ENCODE peak calls at places on chromosomes 12 and 14, in four cellular contexts. One of them, this sample, is unnamed.

GRCh38 chr12:6229823-6230222 is 29.6 kb downstream of the CD9 start:
- DNase-seq in AG04450: peak; percentile 90
- DNase-seq in OCI-LY7: no peak
- DNase-seq in MM.1S: no peak
- DNase-seq in this sample: no peak

GRCh38 chr12:60100150-60100549 is 504.3 kb downstream of the SLC16A7 start:
- DNase-seq in MM.1S: no peak
- DNase-seq in AG04450: no peak
- DNase-seq in OCI-LY7: no peak
- DNase-seq in this sample: no peak

GRCh38 chr12:45587877-45588530 is 141.5 kb upstream of the ARID2 start:
- DNase-seq in OCI-LY7: no peak
- DNase-seq in AG04450: no peak
- DNase-seq in MM.1S: no peak
- DNase-seq in this sample: no peak

GRCh38 chr14:26427059-26427458 is 170.8 kb downstream of the NOVA1 start:
- DNase-seq in MM.1S: no peak
- DNase-seq in OCI-LY7: no peak
- DNase-seq in AG04450: no peak
- DNase-seq in this sample: no peak

GRCh38 chr12:52722680-52723079 is 19.4 kb upstream of the KRT77 start:
- DNase-seq in OCI-LY7: no peak
- DNase-seq in AG04450: no peak
- DNase-seq in MM.1S: no peak
- DNase-seq in this sample: no peak

GRCh38 chr14:76922599-76922998 is 96.4 kb downstream of the LRRC74A start:
- DNase-seq in AG04450: no peak
- DNase-seq in OCI-LY7: no peak
- DNase-seq in MM.1S: no peak
- DNase-seq in this sample: no peak

GRCh38 chr12:38386238-38386985 is 69.8 kb downstream of the ALG10B start:
- DNase-seq in OCI-LY7: no peak
- DNase-seq in AG04450: no peak
- DNase-seq in MM.1S: peak; percentile 51
- DNase-seq in this sample: no peak

GRCh38 chr12:132955094-132955932 is 793 bp downstream of the ZNF605 start:
- DNase-seq in MM.1S: no peak
- DNase-seq in AG04450: peak; percentile 20
- DNase-seq in OCI-LY7: peak; percentile 5
- DNase-seq in this sample: peak; percentile 52

GRCh38 chr12:71011261-71011660 is 90.7 kb upstream of the PTPRR start:
- DNase-seq in AG04450: no peak
- DNase-seq in OCI-LY7: no peak
- DNase-seq in MM.1S: no peak
- DNase-seq in this sample: no peak

GRCh38 chr14:68786491-68787234 is 6.2 kb downstream of the ZFP36L1 start:
- DNase-seq in OCI-LY7: no peak
- DNase-seq in MM.1S: no peak
- DNase-seq in AG04450: no peak
- DNase-seq in this sample: no peak

GRCh38 chr14:60786905-60787304 is 52.3 kb downstream of the MNAT1 start:
- DNase-seq in AG04450: no peak
- DNase-seq in OCI-LY7: no peak
- DNase-seq in MM.1S: no peak
- DNase-seq in this sample: no peak

GRCh38 chr12:30110970-30111586 is 327.3 kb upstream of the TMTC1 start:
- DNase-seq in OCI-LY7: no peak
- DNase-seq in AG04450: no peak
- DNase-seq in MM.1S: no peak
- DNase-seq in this sample: no peak

GRCh38 chr12:23949212-23950010 is at the start of gene SOX5:
- DNase-seq in AG04450: peak; percentile 33
- DNase-seq in OCI-LY7: no peak
- DNase-seq in MM.1S: peak; percentile 20
- DNase-seq in this sample: no peak

GRCh38 chr14:58796201-58796600 is 158.4 kb downstream of the DACT1 start:
- DNase-seq in AG04450: no peak
- DNase-seq in MM.1S: no peak
- DNase-seq in OCI-LY7: no peak
- DNase-seq in this sample: no peak

GRCh38 chr12:64236549-64236948 is 14.5 kb upstream of the KICS2 start:
- DNase-seq in AG04450: no peak
- DNase-seq in OCI-LY7: no peak
- DNase-seq in MM.1S: no peak
- DNase-seq in this sample: no peak

GRCh38 chr14:103008768-103009342 is 48.5 kb downstream of the CDC42BPB start:
- DNase-seq in OCI-LY7: no peak
- DNase-seq in AG04450: no peak
- DNase-seq in MM.1S: no peak
- DNase-seq in this sample: no peak

GRCh38 chr14:101961746-101962502 is 2.4 kb upstream of the DYNC1H1 start:
- DNase-seq in MM.1S: no peak
- DNase-seq in AG04450: no peak
- DNase-seq in OCI-LY7: no peak
- DNase-seq in this sample: no peak

GRCh38 chr14:101960225-101960624 is 4.1 kb upstream of the DYNC1H1 start:
- DNase-seq in AG04450: no peak
- DNase-seq in OCI-LY7: peak; percentile 60
- DNase-seq in MM.1S: peak; percentile 14
- DNase-seq in this sample: no peak

GRCh38 chr14:101962503-101962874 is 1.9 kb upstream of the DYNC1H1 start:
- DNase-seq in MM.1S: no peak
- DNase-seq in OCI-LY7: no peak
- DNase-seq in AG04450: peak; percentile 74
- DNase-seq in this sample: no peak

GRCh38 chr14:101963052-101963451 is 1.3 kb upstream of the DYNC1H1 start:
- DNase-seq in MM.1S: no peak
- DNase-seq in AG04450: no peak
- DNase-seq in OCI-LY7: no peak
- DNase-seq in this sample: no peak

DNA sequence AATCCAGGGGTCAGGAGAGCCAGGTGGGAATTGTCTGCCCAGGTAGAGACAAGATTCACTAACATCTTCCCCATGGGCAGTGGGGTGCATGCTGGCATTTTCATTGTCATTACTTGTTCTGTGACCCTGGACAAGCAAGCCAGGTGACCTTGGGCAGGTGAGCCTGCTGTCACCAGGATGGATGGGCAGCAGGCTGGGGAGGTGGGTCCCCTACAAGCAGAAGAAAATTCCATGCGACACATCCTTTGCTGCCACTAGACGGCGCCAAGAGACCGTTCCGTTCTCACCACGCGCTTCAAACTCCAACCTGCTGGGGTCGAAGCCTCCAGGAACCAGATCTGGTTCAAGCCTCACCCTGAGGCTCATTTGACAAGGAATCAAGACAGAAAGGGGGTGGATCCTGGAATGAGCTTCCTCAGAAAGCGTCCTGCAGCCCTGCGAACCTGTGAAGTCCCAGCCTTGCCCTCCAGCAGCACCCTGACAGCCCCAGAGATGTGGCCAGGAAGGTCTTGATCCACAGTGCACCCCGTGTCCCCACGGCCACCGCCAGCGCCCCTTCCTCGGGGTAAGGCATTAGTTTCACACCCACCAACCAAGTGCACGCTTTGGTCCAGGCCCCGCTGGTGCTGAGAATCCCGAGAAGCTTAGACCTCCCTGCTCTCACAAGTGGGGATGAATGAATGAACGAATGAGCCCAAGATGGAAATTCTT is 3.2 kb upstream of the DYNC1H1 start:
- DNase-seq in OCI-LY7: peak; percentile 89
- DNase-seq in AG04450: peak; percentile 50
- DNase-seq in MM.1S: peak; percentile 61
- DNase-seq in this sample: peak; percentile 78
- TF ChIP-seq CTCF in OCI-LY7: peak; percentile 90
- TF ChIP-seq CTCF in AG04450: peak; percentile 91
- TF ChIP-seq CTCF in MM.1S: peak; percentile 63
- TF ChIP-seq CTCF in this sample: peak; percentile 84

GRCh38 chr12:116540617-116541152 is 18.5 kb upstream of the MAP1LC3B2 start:
- DNase-seq in OCI-LY7: no peak
- DNase-seq in AG04450: no peak
- DNase-seq in MM.1S: no peak
- DNase-seq in this sample: no peak
- TF ChIP-seq CTCF in OCI-LY7: no peak
- TF ChIP-seq CTCF in AG04450: no peak
- TF ChIP-seq CTCF in MM.1S: no peak
- TF ChIP-seq CTCF in this sample: no peak

GRCh38 chr12:95134085-95134484 is 60.7 kb upstream of the NR2C1 start:
- DNase-seq in MM.1S: no peak
- DNase-seq in OCI-LY7: no peak
- DNase-seq in AG04450: no peak
- DNase-seq in this sample: no peak
- TF ChIP-seq CTCF in MM.1S: no peak
- TF ChIP-seq CTCF in OCI-LY7: no peak
- TF ChIP-seq CTCF in AG04450: no peak
- TF ChIP-seq CTCF in this sample: no peak

GRCh38 chr12:89475203-89475990 is 49.2 kb downstream of the GALNT4 start:
- DNase-seq in OCI-LY7: no peak
- DNase-seq in MM.1S: peak; percentile 75
- DNase-seq in AG04450: no peak
- DNase-seq in this sample: no peak

GRCh38 chr12:89476889-89477288 is 47.7 kb downstream of the GALNT4 start:
- DNase-seq in AG04450: no peak
- DNase-seq in MM.1S: no peak
- DNase-seq in OCI-LY7: no peak
- DNase-seq in this sample: no peak

GRCh38 chr12:89476232-89476631 is 48.4 kb downstream of the GALNT4 start:
- DNase-seq in OCI-LY7: no peak
- DNase-seq in MM.1S: no peak
- DNase-seq in AG04450: no peak
- DNase-seq in this sample: no peak

GRCh38 chr12:89479982-89480381 is 44.6 kb downstream of the GALNT4 start:
- DNase-seq in MM.1S: no peak
- DNase-seq in OCI-LY7: no peak
- DNase-seq in AG04450: no peak
- DNase-seq in this sample: no peak

GRCh38 chr12:89477633-89478279 is 46.8 kb downstream of the GALNT4 start:
- DNase-seq in OCI-LY7: no peak
- DNase-seq in MM.1S: no peak
- DNase-seq in AG04450: no peak
- DNase-seq in this sample: no peak
- TF ChIP-seq CTCF in OCI-LY7: peak; percentile 27
- TF ChIP-seq CTCF in MM.1S: no peak
- TF ChIP-seq CTCF in AG04450: no peak
- TF ChIP-seq CTCF in this sample: no peak